ENCODE peak calls at places on chromosomes 3 and 15, in five cellular contexts. S, M, I, V and D are unnamed samples. For H3K36me3 and H3K4me1, the result is how much of the 10 kb centered on the place peaks cover.

GRCh38 chr3:139774570-139775302 is 97.0 kb upstream of the NMNAT3 start:
- DNase-seq in S (peak), M (no peak), I (no peak), V (no peak), D (no peak)

GRCh38 chr3:81770710-81771109 is 9.3 kb upstream of the GBE1 start:
- DNase-seq in V (no peak), I (no peak), S (no peak), M (no peak), D (no peak)

GRCh38 chr3:32215185-32215584 is 23.3 kb upstream of the CMTM8 start:
- DNase-seq in S (no peak), V (no peak), I (no peak), M (no peak), D (no peak)

GRCh38 chr3:36911990-36912804 is 32.7 kb downstream of the TRANK1 start:
- DNase-seq in V (no peak), I (no peak), M (peak), S (no peak), D (no peak)

GRCh38 chr3:146550743-146551510 is 6.5 kb upstream of the PLSCR1 start:
- DNase-seq in V (no peak), I (peak), M (no peak), S (no peak), D (no peak)

GRCh38 chr3:132268956-132269355 is 48.3 kb upstream of the ACP3 start:
- DNase-seq in V (no peak), I (peak), M (no peak), S (no peak), D (peak)

GRCh38 chr3:45799586-45799985 is 3.2 kb upstream of the SLC6A20 start:
- DNase-seq in V (no peak), I (no peak), M (no peak), S (no peak), D (no peak)

GRCh38 chr3:58540176-58540863 is 3.3 kb upstream of the ACOX2 start:
- DNase-seq in I (no peak), S (no peak), M (no peak), V (no peak), D (no peak)

GRCh38 chr3:25582242-25582641 is 82.5 kb downstream of the TOP2B start:
- DNase-seq in I (no peak), V (no peak), S (peak), M (no peak), D (no peak)

GRCh38 chr15:55742927-55743614 is at the start of gene PRTG:
- DNase-seq in I (no peak), V (peak), S (peak), M (no peak), D (no peak)

GRCh38 chr15:59169337-59169736 is 37.3 kb upstream of the LDHAL6B start:
- DNase-seq in M (no peak), I (no peak), S (no peak), V (no peak), D (no peak)

GRCh38 chr3:154758109-154758868 is 321.8 kb upstream of the MME start:
- DNase-seq in S (peak), I (no peak), V (no peak), M (no peak), D (peak)

GRCh38 chr3:73061416-73061815 is at the start of gene EBLN2:
- DNase-seq in M (no peak), V (no peak), S (peak), I (no peak), D (no peak)
- H3K36me3 ChIP-seq in M (under half), V (under half), S (under half), I (under half), D (under half)

DNA sequence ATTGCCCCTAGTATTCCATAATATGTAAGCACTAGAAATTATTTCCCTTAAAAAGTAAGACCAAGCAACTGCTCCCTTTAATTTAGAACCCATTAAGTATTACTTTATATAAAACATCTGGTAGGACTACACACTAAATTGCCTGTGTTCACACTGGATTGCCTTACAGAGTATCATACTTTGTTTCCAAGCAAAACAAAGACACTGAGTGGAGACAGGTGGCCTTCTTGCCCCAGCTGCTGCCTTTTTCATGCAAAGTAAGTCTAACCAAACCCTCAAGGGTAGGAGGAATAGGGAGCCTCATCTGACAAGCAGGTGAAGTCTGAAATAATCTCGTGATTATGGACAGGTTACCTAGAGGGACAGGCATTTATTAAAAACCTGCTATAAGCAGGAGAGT is 87.3 kb downstream of the PEX5L start:
- DNase-seq in S (no peak), I (no peak), M (no peak), V (no peak), D (no peak)
- H3K4me1 ChIP-seq in S (under half), I (under half), M (under half), V (under half), D (under half)

GRCh38 chr15:67232591-67232990 is 21.9 kb downstream of the AAGAB start:
- DNase-seq in S (no peak), I (no peak), M (no peak), V (no peak), D (no peak)

GRCh38 chr15:67225336-67225735 is 29.1 kb downstream of the AAGAB start:
- DNase-seq in I (no peak), S (no peak), V (no peak), M (no peak), D (no peak)

GRCh38 chr15:67224889-67225288 is 29.6 kb downstream of the AAGAB start:
- DNase-seq in S (no peak), I (no peak), V (no peak), M (no peak), D (no peak)

GRCh38 chr15:67227431-67227830 is 27.0 kb downstream of the AAGAB start:
- DNase-seq in I (no peak), S (no peak), V (no peak), M (no peak), D (no peak)

DNA sequence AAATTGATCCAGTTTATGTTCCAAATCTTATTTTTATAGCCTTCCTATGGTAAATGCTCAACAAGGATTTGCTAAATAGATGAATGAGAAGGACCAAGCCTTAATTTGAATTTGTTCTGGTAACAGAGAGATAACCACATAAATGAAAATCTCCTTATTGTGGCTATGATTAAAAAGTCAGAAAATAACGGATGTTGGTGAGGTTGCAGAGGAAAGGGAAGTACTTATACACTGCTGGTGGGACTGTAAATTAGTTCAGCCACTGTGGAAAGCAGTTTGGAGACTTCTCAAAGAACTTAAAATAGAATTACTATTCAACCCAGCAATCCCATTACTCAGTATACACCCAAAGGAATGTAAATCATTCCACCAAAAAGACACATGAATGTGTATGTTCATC is 26.2 kb downstream of the AAGAB start:
- DNase-seq in M (no peak), I (no peak), V (no peak), S (no peak), D (peak)
- H3K36me3 ChIP-seq in M (under half), I (under half), V (under half), S (under half), D (under half)

GRCh38 chr15:41256577-41257038 is 25.5 kb downstream of the CHP1 start:
- DNase-seq in S (no peak), V (peak), M (no peak), I (no peak), D (no peak)
- H3K4me1 ChIP-seq in S (under half), V (under half), M (under half), I (under half), D (under half)